ENCODE peak calls at places on chromosomes 6 and 20, in four cellular contexts. F is HFFc6, O is nephron progenitor cell, J is pancreas. H is an unnamed sample.
A peak's percentile ranks its signal among the peaks of the same experiment; 100 is the strongest.

GRCh38 chr6:43378631-43379030 is 9.2 kb upstream of the ZNF318 start:
- DNase-seq in F (no peak), O (no peak), J (no peak), H (no peak)

GRCh38 chr6:31794866-31795615 is 511 bp downstream of the VARS1 start:
- DNase-seq in F (peak; percentile 39), O (peak; percentile 42), J (peak; percentile 62), H (peak; percentile 27)

GRCh38 chr6:152380351-152380767 is 256.8 kb downstream of the SYNE1 start:
- DNase-seq in F (peak; percentile 77), O (no peak), J (no peak), H (no peak)

GRCh38 chr6:105733556-105734162 is 330.8 kb upstream of the PREP start:
- DNase-seq in F (peak; percentile 34), O (no peak), J (no peak), H (no peak)

GRCh38 chr20:51014797-51015722 is 7.8 kb downstream of the KCNG1 start:
- DNase-seq in F (peak; percentile 55), O (peak; percentile 82), J (peak; percentile 59), H (peak; percentile 70)

GRCh38 chr6:156508923-156509322 is 268.3 kb upstream of the ARID1B start:
- DNase-seq in F (no peak), O (no peak), J (no peak), H (no peak)

GRCh38 chr6:44096615-44097014 is 30.6 kb downstream of the MRPL14 start:
- DNase-seq in F (peak; percentile 65), O (peak; percentile 67), J (peak; percentile 75), H (no peak)

GRCh38 chr6:34460796-34461507 is 4.9 kb upstream of the PACSIN1 start:
- DNase-seq in F (no peak), O (no peak), J (no peak), H (no peak)

H was measured in neuronal stem cell.